ENCODE peak calls at places on chromosomes 16 and 17, in eight cellular contexts. Y is HepG2, M is IMR-90, W is prostate gland, Q is stomach, G is upper lobe of right lung, P is neural progenitor cell, X is heart right ventricle. Z is an unnamed sample. For H3K4me1, the result is how much of the 10 kb centered on the place peaks cover.

GRCh38 chr17:81120149-81120484 is 45.2 kb upstream of the PVALEF start:
- DNase-seq in G (no peak), M (no peak), W (no peak), Y (no peak), P (peak), Q (no peak), X (no peak), Z (no peak)

GRCh38 chr17:80995131-80995530 is 3.5 kb downstream of the CHMP6 start:
- DNase-seq in W (no peak), P (no peak), Y (no peak), Q (no peak), M (no peak), X (no peak), G (no peak), Z (no peak)

GRCh38 chr17:83053021-83053778 is 26.2 kb upstream of the METRNL start:
- DNase-seq in G (peak), P (peak), M (peak), X (no peak), Q (peak), Y (no peak), W (no peak), Z (no peak)

GRCh38 chr17:9228408-9229159 is 207.3 kb downstream of the NTN1 start:
- DNase-seq in W (no peak), Q (no peak), Y (no peak), P (no peak), G (no peak), M (peak), X (no peak), Z (no peak)

GRCh38 chr16:73671102-73671501 is 623.2 kb upstream of the ZFHX3 start:
- DNase-seq in M (no peak), X (no peak), G (no peak), Q (no peak), P (peak), W (no peak), Y (no peak), Z (no peak)

GRCh38 chr17:73929860-73930430 is 273.5 kb upstream of the RPL38 start:
- DNase-seq in Y (no peak), X (no peak), Q (no peak), W (no peak), G (no peak), M (no peak), P (no peak), Z (no peak)

GRCh38 chr17:61422869-61423268 is 23.2 kb downstream of the TBX2 start:
- DNase-seq in Q (no peak), G (no peak), W (no peak), M (no peak), X (no peak), P (no peak), Y (no peak), Z (no peak)

GRCh38 chr16:1983544-1984346 is at the start of gene GFER:
- DNase-seq in Y (peak), Q (peak), G (peak), X (peak), P (peak), W (peak), M (peak), Z (peak)

GRCh38 chr17:55322451-55322985 is 57.8 kb downstream of the HLF start:
- DNase-seq in X (no peak), W (no peak), Y (no peak), P (no peak), G (no peak), Q (no peak), M (no peak), Z (no peak)

GRCh38 chr17:7852919-7853692 is 1.8 kb upstream of the TMEM88 start:
- DNase-seq in X (no peak), G (peak), P (peak), Y (no peak), M (no peak), W (no peak), Q (no peak), Z (peak)

GRCh38 chr17:66255527-66255971 is 26.3 kb upstream of the APOH start:
- DNase-seq in Y (no peak), X (no peak), Q (no peak), M (no peak), W (no peak), P (no peak), G (no peak), Z (no peak)

GRCh38 chr17:58120195-58120822 is 27.9 kb upstream of the OR4D1 start:
- DNase-seq in P (peak), W (peak), M (peak), Y (peak), G (no peak), X (no peak), Q (peak), Z (no peak)

GRCh38 chr17:19714542-19715411 is 1.6 kb downstream of the SLC47A2 start:
- DNase-seq in M (no peak), G (no peak), Q (no peak), P (no peak), Y (no peak), X (no peak), W (no peak), Z (no peak)

GRCh38 chr17:7004398-7005253 is 7.8 kb upstream of the RNASEK start:
- DNase-seq in W (peak), X (no peak), Q (no peak), G (no peak), Y (peak), M (peak), P (peak), Z (no peak)

GRCh38 chr17:78057113-78057740 is 71.3 kb downstream of the TMC6 start:
- DNase-seq in X (no peak), P (no peak), M (no peak), W (no peak), G (no peak), Q (no peak), Y (no peak), Z (no peak)

GRCh38 chr16:3118204-3118790 is 5.9 kb downstream of the ZNF205 start:
- DNase-seq in W (no peak), X (no peak), M (no peak), Q (no peak), G (no peak), P (no peak), Y (no peak), Z (no peak)

GRCh38 chr17:72151565-72152391 is 31.0 kb downstream of the SOX9 start:
- DNase-seq in P (peak), Q (peak), G (peak), M (peak), X (peak), W (peak), Y (peak), Z (no peak)

GRCh38 chr16:23949630-23950290 is 114.0 kb downstream of the PRKCB start:
- DNase-seq in G (peak), W (no peak), Q (peak), Y (no peak), P (no peak), X (peak), M (no peak), Z (peak)
- H3K4me1 ChIP-seq in G (under half), W (under half), Q (under half), Y (under half), P (under half), X (under half), M (under half), Z (half or more)

DNA sequence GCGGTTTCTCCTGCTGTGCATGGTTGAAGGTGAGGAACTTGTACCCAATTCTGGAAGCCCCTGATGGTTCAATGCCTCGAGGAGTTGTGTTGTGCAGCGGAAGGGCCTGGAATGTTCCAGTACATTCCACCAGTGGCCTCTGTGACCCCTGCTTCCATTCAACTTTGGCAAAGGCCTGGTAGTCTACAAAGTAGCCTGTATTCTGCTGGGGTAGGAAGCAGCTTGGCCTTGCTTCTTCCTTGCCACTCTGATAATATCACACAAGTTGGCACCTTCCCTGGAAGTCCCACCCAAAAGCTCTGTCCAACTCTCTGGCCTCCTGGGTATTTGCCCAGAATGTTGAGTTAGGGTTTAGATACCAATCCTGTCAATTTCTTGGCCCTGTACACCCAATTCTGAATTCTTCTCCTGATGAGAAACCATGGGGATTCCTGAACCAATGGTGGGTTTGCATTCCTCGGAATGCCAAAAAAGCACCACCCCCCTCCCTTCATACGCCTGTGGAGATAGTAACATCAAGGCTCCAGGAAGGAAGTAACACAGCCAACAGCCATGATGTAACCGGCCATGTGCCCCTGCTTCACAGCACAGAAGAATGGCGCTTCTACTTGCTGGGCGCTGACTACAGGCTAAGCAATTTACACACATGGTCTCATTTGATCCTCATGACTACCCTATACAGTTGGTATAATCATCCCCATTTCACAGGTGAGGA is 11.8 kb upstream of the FAM117A start:
- DNase-seq in G (no peak), W (no peak), Q (no peak), M (no peak), P (peak), Y (peak), X (no peak), Z (no peak)
- H3K27ac ChIP-seq in G (peak), W (no peak), Q (peak), M (no peak), P (no peak), Y (no peak), X (peak), Z (no peak)

DNA sequence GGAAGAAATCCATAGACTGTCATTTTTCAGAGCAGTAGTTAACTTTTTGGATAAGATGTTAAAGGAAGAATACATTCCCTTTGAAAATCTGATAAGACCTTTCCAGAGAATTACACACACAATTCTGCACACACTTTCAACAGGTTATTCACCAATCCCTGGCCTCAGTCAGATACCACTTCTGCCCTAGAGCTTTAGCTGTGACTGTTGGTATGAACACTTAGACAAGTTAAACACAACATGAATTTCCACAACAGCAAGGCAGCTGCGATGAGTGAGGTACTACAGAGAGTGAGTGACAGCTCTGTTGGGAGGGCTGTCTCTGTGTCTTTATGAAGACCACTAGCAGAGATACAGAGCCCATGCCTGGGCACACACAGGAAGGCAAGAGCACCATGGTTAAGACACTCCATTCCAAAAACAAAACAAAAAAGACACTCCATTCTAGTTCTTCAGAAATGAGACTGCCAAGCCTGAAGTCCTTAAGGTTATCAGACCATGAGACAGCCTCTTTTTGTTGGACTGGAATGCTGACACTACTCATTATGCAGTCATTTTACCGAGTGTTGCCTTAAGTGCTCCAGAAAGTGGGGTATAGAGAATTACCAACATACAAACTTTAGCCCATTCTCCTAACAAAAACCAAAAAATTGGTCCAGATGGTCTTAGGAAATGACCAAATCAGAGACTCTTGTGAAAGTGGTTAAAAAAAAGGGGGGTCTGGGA is 42.4 kb downstream of the TOM1L2 start:
- DNase-seq in Q (no peak), X (no peak), Y (no peak), M (peak), G (no peak), W (no peak), P (no peak), Z (no peak)
- H3K4me1 ChIP-seq in Q (under half), X (under half), Y (under half), M (under half), G (under half), W (under half), P (under half), Z (under half)

GRCh38 chr17:13410214-13410613 is 191.5 kb downstream of the HS3ST3A1 start:
- DNase-seq in Q (no peak), P (no peak), W (no peak), Y (no peak), X (no peak), G (no peak), M (no peak), Z (no peak)
- H3K27ac ChIP-seq in Q (no peak), P (no peak), W (no peak), Y (peak), X (no peak), G (no peak), M (no peak), Z (no peak)

GRCh38 chr16:11681526-11681925 is 13.3 kb downstream of the SNN start:
- DNase-seq in X (no peak), W (no peak), P (no peak), G (peak), Y (no peak), Q (no peak), M (no peak), Z (no peak)
- H3K4me1 ChIP-seq in X (half or more), W (under half), P (under half), G (under half), Y (under half), Q (under half), M (under half), Z (under half)

GRCh38 chr17:3641014-3641413 is 4.5 kb downstream of the CTNS start:
- DNase-seq in Y (no peak), X (no peak), W (no peak), G (no peak), M (no peak), P (no peak), Q (no peak), Z (no peak)
- H3K27ac ChIP-seq in Y (peak), X (peak), W (no peak), G (peak), M (no peak), P (no peak), Q (peak), Z (no peak)